ENCODE peak calls at places on chromosomes 16 and 17, in eight cellular contexts. W is Peyer's patch, J is kidney, I is PC-3, N is A549, A is osteoblast, R is stomach, K is right lobe of liver. Y is an unnamed sample. For H3K9me3, the result is how much of the 10 kb centered on the place peaks cover.

GRCh38 chr17:19021622-19022083 is 17.1 kb upstream of the FAM83G start:
- DNase-seq in W (no peak), J (no peak), I (no peak), N (no peak), A (no peak), R (no peak), K (no peak), Y (no peak)

GRCh38 chr17:81037026-81037782 is 2.3 kb downstream of the BAIAP2 start:
- DNase-seq in W (no peak), J (peak), I (peak), N (no peak), A (peak), R (peak), K (peak), Y (no peak)

GRCh38 chr17:81996232-81996756 is 18.9 kb downstream of the ASPSCR1 start:
- DNase-seq in W (no peak), J (peak), I (no peak), N (no peak), A (no peak), R (no peak), K (no peak), Y (no peak)

GRCh38 chr17:35416659-35417058 is 15.6 kb downstream of the SLFN12 start:
- DNase-seq in W (no peak), J (no peak), I (no peak), N (no peak), A (no peak), R (no peak), K (no peak), Y (no peak)

GRCh38 chr16:65336169-65336568 is 214.3 kb upstream of the CDH11 start:
- DNase-seq in W (no peak), J (no peak), I (peak), N (no peak), A (no peak), R (no peak), K (no peak), Y (no peak)

GRCh38 chr17:55284001-55284884 is 19.5 kb downstream of the HLF start:
- DNase-seq in W (no peak), J (no peak), I (no peak), N (no peak), A (no peak), R (no peak), K (peak), Y (no peak)

GRCh38 chr16:30369091-30369937 is 980 bp downstream of the TBC1D10B start:
- DNase-seq in W (no peak), J (peak), I (peak), N (no peak), A (peak), R (no peak), K (no peak), Y (no peak)

GRCh38 chr17:50350733-50351132 is 4.8 kb downstream of the XYLT2 start:
- DNase-seq in W (no peak), J (no peak), I (no peak), N (no peak), A (no peak), R (no peak), K (peak), Y (no peak)

GRCh38 chr16:31193874-31194273 is 8.7 kb downstream of the PYCARD start:
- DNase-seq in W (no peak), J (no peak), I (no peak), N (no peak), A (no peak), R (no peak), K (no peak), Y (no peak)

GRCh38 chr17:48641541-48642058 is 15.4 kb upstream of the HOXB9 start:
- DNase-seq in W (no peak), J (no peak), I (no peak), N (no peak), A (peak), R (no peak), K (no peak), Y (no peak)

GRCh38 chr17:48791128-48792032 is 25.6 kb downstream of the TTLL6 start:
- DNase-seq in W (peak), J (no peak), I (peak), N (peak), A (peak), R (peak), K (peak), Y (no peak)

GRCh38 chr17:78609198-78609597 is 32.0 kb upstream of the DNAH17 start:
- DNase-seq in W (no peak), J (peak), I (no peak), N (no peak), A (no peak), R (no peak), K (no peak), Y (no peak)

GRCh38 chr17:35871415-35871814 is 2.7 kb upstream of the HEATR9 start:
- DNase-seq in W (no peak), J (no peak), I (no peak), N (no peak), A (no peak), R (no peak), K (no peak), Y (no peak)

GRCh38 chr16:48629531-48629930 is 19.6 kb upstream of the N4BP1 start:
- DNase-seq in W (no peak), J (no peak), I (no peak), N (no peak), A (no peak), R (peak), K (peak), Y (no peak)

GRCh38 chr17:38705803-38706624 is 941 bp downstream of the MLLT6 start:
- DNase-seq in W (peak), J (peak), I (peak), N (peak), A (peak), R (peak), K (peak), Y (no peak)

GRCh38 chr17:79874329-79874981 is 35.2 kb upstream of the CBX4 start:
- DNase-seq in W (peak), J (no peak), I (peak), N (peak), A (peak), R (no peak), K (no peak), Y (no peak)

GRCh38 chr16:53511403-53512280 is 8.6 kb upstream of the AKTIP start:
- DNase-seq in W (no peak), J (no peak), I (peak), N (no peak), A (no peak), R (no peak), K (peak), Y (no peak)

GRCh38 chr16:27254262-27254811 is 14.2 kb downstream of the NSMCE1 start:
- DNase-seq in W (no peak), J (no peak), I (no peak), N (no peak), A (no peak), R (no peak), K (peak), Y (no peak)

GRCh38 chr16:35750701-35751104 is 2291.3 kb downstream of the TP53TG3F start:
- DNase-seq in W (no peak), J (no peak), I (no peak), N (no peak), A (peak), R (no peak), K (no peak), Y (no peak)
- H3K9me3 ChIP-seq in W (under half), J (under half), I (under half), N (under half), A (under half), R (half or more), K (under half), Y (under half)

DNA sequence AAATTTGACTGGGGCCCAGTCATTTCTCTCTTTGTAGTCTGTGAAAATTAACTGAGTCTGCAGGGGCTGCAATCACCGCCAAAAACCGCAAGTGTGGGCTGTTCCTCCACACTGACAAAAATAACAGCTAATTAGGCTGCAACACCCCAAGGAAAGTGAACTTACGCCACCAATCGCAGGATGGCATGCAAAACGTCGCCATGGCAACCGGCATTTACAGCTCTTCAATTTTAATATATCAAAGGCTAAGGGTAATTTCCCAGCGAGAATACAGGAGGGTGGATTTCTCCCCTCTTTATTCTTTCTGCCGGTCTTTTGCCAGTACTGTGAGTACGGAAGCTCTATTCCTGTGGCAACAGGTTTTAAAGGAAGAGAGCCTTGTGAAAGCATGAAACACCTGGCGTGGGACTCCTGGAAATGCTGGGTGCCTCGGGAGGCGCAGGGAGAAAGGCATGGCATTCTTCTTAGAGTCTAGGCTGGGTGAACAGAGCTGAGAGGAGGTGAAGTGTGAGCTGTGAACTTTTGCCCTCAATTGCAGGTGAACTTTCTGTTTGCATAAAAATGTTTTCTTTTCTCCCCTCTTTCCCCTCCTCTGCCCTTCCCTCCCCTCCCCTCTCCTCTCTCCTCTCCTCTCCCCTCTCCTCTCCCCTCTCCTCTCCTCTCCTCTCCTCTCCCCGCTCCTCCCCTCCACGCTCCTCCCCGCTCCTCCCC is 399.7 kb downstream of the XYLT1 start:
- DNase-seq in W (peak), J (peak), I (no peak), N (no peak), A (no peak), R (peak), K (no peak), Y (peak)
- TF ChIP-seq CTCF in W (no peak), J (no peak), I (no peak), N (no peak), A (no peak), R (no peak), K (no peak), Y (no peak)

GRCh38 chr16:88286301-88286923 is 96.3 kb upstream of the ZNF469 start:
- DNase-seq in W (no peak), J (peak), I (no peak), N (no peak), A (no peak), R (no peak), K (no peak), Y (no peak)
- H3K9me3 ChIP-seq in W (under half), J (under half), I (under half), N (half or more), A (under half), R (under half), K (under half), Y (under half)

GRCh38 chr16:87092958-87093357 is 224.2 kb downstream of the C16orf95 start:
- DNase-seq in W (no peak), J (no peak), I (no peak), N (no peak), A (no peak), R (no peak), K (no peak), Y (no peak)
- TF ChIP-seq CTCF in W (no peak), J (no peak), I (no peak), N (no peak), A (no peak), R (no peak), K (no peak), Y (no peak)

DNA sequence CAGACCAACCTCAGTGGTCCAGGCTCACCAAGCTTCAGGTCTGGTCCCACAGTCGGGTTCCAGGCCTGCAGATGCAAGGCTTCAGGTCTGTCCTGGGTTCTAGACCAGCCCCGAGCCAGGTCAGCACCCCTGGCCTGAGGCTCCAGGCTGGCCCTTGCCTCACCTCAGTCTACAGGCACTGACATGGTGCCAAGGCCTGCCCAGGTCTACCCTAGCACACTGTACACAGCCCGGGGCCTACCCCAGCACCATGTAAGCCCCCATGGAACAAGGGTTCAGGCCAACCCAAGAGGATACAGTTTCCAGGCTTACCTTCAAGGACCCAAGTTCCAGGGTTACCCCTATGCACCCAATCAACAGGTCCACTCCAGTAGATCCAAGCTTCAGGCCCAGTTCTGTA is 26.8 kb downstream of the ZFP1 start:
- DNase-seq in W (no peak), J (no peak), I (no peak), N (no peak), A (no peak), R (no peak), K (no peak), Y (no peak)
- H3K9me3 ChIP-seq in W (under half), J (under half), I (under half), N (half or more), A (under half), R (under half), K (under half), Y (under half)